ENCODE peak calls at places on chromosomes 4 and X, in seven cellular contexts. N is Calu3; B is adrenal gland; D is T-helper 1 cell; J is tibial nerve; W is activated CD4-positive, alpha-beta T cell treated with anti-CD3 and anti-CD28 coated beads, Interleukin-2, amount 10 ng/mL, durations not matched to agents 7 days and 5 days; H is GDM1. T is an unnamed sample.

GRCh38 chr4:150379454-150379853 is 202.5 kb upstream of the MAB21L2 start:
- DNase-seq in N (no peak), B (no peak), D (no peak), J (no peak), W (no peak), H (no peak), T (no peak)

GRCh38 chr4:129532573-129532972 is 436.6 kb downstream of the C4orf33 start:
- DNase-seq in N (no peak), B (no peak), D (no peak), J (no peak), W (peak; percentile 20), H (no peak), T (no peak)

GRCh38 chrX:70434352-70434866 is 10.2 kb upstream of the DLG3 start:
- DNase-seq in N (peak; percentile 89), B (peak; percentile 90), D (peak; percentile 32), J (peak; percentile 77), W (peak; percentile 54), H (no peak), T (peak; percentile 55)

GRCh38 chr4:83115000-83115399 is 471 bp upstream of the PLAC8 start:
- DNase-seq in N (no peak), B (no peak), D (no peak), J (no peak), W (no peak), H (no peak), T (no peak)

GRCh38 chrX:56728752-56729151 is 291 bp upstream of the NBDY start:
- DNase-seq in N (peak; percentile 19), B (peak; percentile 36), D (no peak), J (peak; percentile 5), W (peak; percentile 23), H (no peak), T (no peak)

GRCh38 chr4:36722986-36723385 is 441.6 kb downstream of the DTHD1 start:
- DNase-seq in N (no peak), B (no peak), D (no peak), J (no peak), W (no peak), H (no peak), T (no peak)

GRCh38 chr4:76562161-76562560 is 127.1 kb downstream of the SHROOM3 start:
- DNase-seq in N (no peak), B (no peak), D (no peak), J (no peak), W (no peak), H (no peak), T (no peak)

GRCh38 chr4:11106769-11107168 is 321.9 kb downstream of the HS3ST1 start:
- DNase-seq in N (no peak), B (no peak), D (no peak), J (no peak), W (no peak), H (no peak), T (no peak)

GRCh38 chr4:114464873-114465272 is 133.7 kb upstream of the UGT8 start:
- DNase-seq in N (no peak), B (no peak), D (no peak), J (no peak), W (no peak), H (no peak), T (no peak)

GRCh38 chr4:7129871-7130609 is 62.2 kb upstream of the GRPEL1 start:
- DNase-seq in N (no peak), B (no peak), D (no peak), J (no peak), W (no peak), H (no peak), T (no peak)

GRCh38 chr4:147799986-147800555 is 68.2 kb downstream of the ARHGAP10 start:
- DNase-seq in N (no peak), B (no peak), D (peak; percentile 42), J (no peak), W (peak; percentile 77), H (peak; percentile 77), T (peak; percentile 35)

GRCh38 chrX:74931214-74931613 is 6.0 kb upstream of the NEXMIF start:
- DNase-seq in N (no peak), B (no peak), D (no peak), J (no peak), W (no peak), H (no peak), T (no peak)

GRCh38 chrX:138986866-138987265 is 275.3 kb upstream of the FGF13 start:
- DNase-seq in N (no peak), B (no peak), D (no peak), J (no peak), W (no peak), H (no peak), T (no peak)

GRCh38 chr4:123661080-123661737 is 264.6 kb downstream of the SPRY1 start:
- DNase-seq in N (no peak), B (no peak), D (no peak), J (no peak), W (no peak), H (no peak), T (no peak)

GRCh38 chrX:109943092-109943739 is 59.7 kb upstream of the TMEM164 start:
- DNase-seq in N (no peak), B (no peak), D (no peak), J (no peak), W (no peak), H (no peak), T (no peak)

GRCh38 chr4:107255596-107255995 is 219.5 kb upstream of the DKK2 start:
- DNase-seq in N (no peak), B (no peak), D (no peak), J (no peak), W (no peak), H (no peak), T (no peak)

GRCh38 chr4:97953171-97953570 is 190.1 kb downstream of the STPG2 start:
- DNase-seq in N (no peak), B (no peak), D (no peak), J (no peak), W (no peak), H (no peak), T (no peak)

GRCh38 chr4:10013722-10014121 is 7.6 kb downstream of the SLC2A9 start:
- DNase-seq in N (peak; percentile 72), B (peak; percentile 76), D (no peak), J (no peak), W (peak; percentile 54), H (peak; percentile 32), T (no peak)

GRCh38 chr4:33625762-33626161 is 2618.6 kb downstream of the ARAP2 start:
- DNase-seq in N (no peak), B (no peak), D (no peak), J (no peak), W (no peak), H (no peak), T (no peak)

GRCh38 chr4:1347410-1347864 is 429 bp downstream of the UVSSA start:
- DNase-seq in N (peak; percentile 63), B (peak; percentile 90), D (no peak), J (peak; percentile 57), W (peak; percentile 54), H (peak; percentile 68), T (peak; percentile 29)

GRCh38 chr4:10083331-10083769 is 33.2 kb downstream of the WDR1 start:
- DNase-seq in N (no peak), B (no peak), D (no peak), J (no peak), W (no peak), H (no peak), T (no peak)

GRCh38 chr4:22625301-22625700 is 67.4 kb upstream of the GBA3 start:
- DNase-seq in N (no peak), B (no peak), D (no peak), J (no peak), W (no peak), H (no peak), T (no peak)

GRCh38 chr4:7845493-7846124 is 94.1 kb downstream of the AFAP1 start:
- DNase-seq in N (no peak), B (no peak), D (no peak), J (no peak), W (no peak), H (no peak), T (no peak)

GRCh38 chr4:687048-687974 is 1.6 kb downstream of the SLC49A3 start:
- DNase-seq in N (peak; percentile 77), B (peak; percentile 98), D (no peak), J (peak; percentile 80), W (no peak), H (no peak), T (no peak)

GRCh38 chr4:180296036-180296599 is 1947.1 kb upstream of the TENM3 start:
- DNase-seq in N (no peak), B (no peak), D (no peak), J (no peak), W (no peak), H (no peak), T (no peak)

GRCh38 chr4:17111959-17112659 is 213.7 kb upstream of the LDB2 start:
- DNase-seq in N (peak; percentile 12), B (peak; percentile 30), D (no peak), J (peak; percentile 8), W (peak; percentile 22), H (peak; percentile 14), T (no peak)

GRCh38 chr4:178293601-178294000 is 851.4 kb upstream of the AGA start:
- DNase-seq in N (no peak), B (no peak), D (no peak), J (no peak), W (no peak), H (no peak), T (no peak)